ENCODE peak calls at places on chromosome 5, in seven cellular contexts. One of them, this sample, is unnamed.

GRCh38 chr5:5497132-5497748 is 74.8 kb downstream of the ICE1 start:
- DNase-seq in caudate nucleus: peak
- DNase-seq in activated T-cell treated with anti-CD3 and anti-CD28 coated beads, Interleukin-2, amount 50 U/mL, for 24 hours: no peak
- DNase-seq in psoas muscle: peak
- DNase-seq in nephron progenitor cell: peak
- DNase-seq in mucosa of descending colon: no peak
- DNase-seq in activated CD8-positive, alpha-beta T cell treated with anti-CD3 and anti-CD28 coated beads, Interleukin-2, amount 10 ng/mL, durations not matched to agents 7 days and 5 days: peak
- DNase-seq in this sample: peak

GRCh38 chr5:73938938-73939320 is 312.9 kb downstream of the ARHGEF28 start:
- DNase-seq in caudate nucleus: no peak
- DNase-seq in activated T-cell treated with anti-CD3 and anti-CD28 coated beads, Interleukin-2, amount 50 U/mL, for 24 hours: no peak
- DNase-seq in psoas muscle: no peak
- DNase-seq in nephron progenitor cell: no peak
- DNase-seq in mucosa of descending colon: no peak
- DNase-seq in activated CD8-positive, alpha-beta T cell treated with anti-CD3 and anti-CD28 coated beads, Interleukin-2, amount 10 ng/mL, durations not matched to agents 7 days and 5 days: no peak
- DNase-seq in this sample: no peak

GRCh38 chr5:142491679-142492078 is 166.9 kb upstream of the SPRY4 start:
- DNase-seq in caudate nucleus: no peak
- DNase-seq in activated T-cell treated with anti-CD3 and anti-CD28 coated beads, Interleukin-2, amount 50 U/mL, for 24 hours: no peak
- DNase-seq in psoas muscle: no peak
- DNase-seq in nephron progenitor cell: peak
- DNase-seq in mucosa of descending colon: no peak
- DNase-seq in activated CD8-positive, alpha-beta T cell treated with anti-CD3 and anti-CD28 coated beads, Interleukin-2, amount 10 ng/mL, durations not matched to agents 7 days and 5 days: no peak
- DNase-seq in this sample: no peak

GRCh38 chr5:160774006-160774405 is 78.0 kb downstream of the ATP10B start:
- DNase-seq in caudate nucleus: no peak
- DNase-seq in activated T-cell treated with anti-CD3 and anti-CD28 coated beads, Interleukin-2, amount 50 U/mL, for 24 hours: no peak
- DNase-seq in psoas muscle: no peak
- DNase-seq in nephron progenitor cell: no peak
- DNase-seq in mucosa of descending colon: no peak
- DNase-seq in activated CD8-positive, alpha-beta T cell treated with anti-CD3 and anti-CD28 coated beads, Interleukin-2, amount 10 ng/mL, durations not matched to agents 7 days and 5 days: no peak
- DNase-seq in this sample: no peak

GRCh38 chr5:18745988-18746615 is 1111.8 kb downstream of the TAF11L14 start:
- DNase-seq in caudate nucleus: no peak
- DNase-seq in activated T-cell treated with anti-CD3 and anti-CD28 coated beads, Interleukin-2, amount 50 U/mL, for 24 hours: peak
- DNase-seq in psoas muscle: no peak
- DNase-seq in nephron progenitor cell: no peak
- DNase-seq in mucosa of descending colon: peak
- DNase-seq in activated CD8-positive, alpha-beta T cell treated with anti-CD3 and anti-CD28 coated beads, Interleukin-2, amount 10 ng/mL, durations not matched to agents 7 days and 5 days: peak
- DNase-seq in this sample: no peak

GRCh38 chr5:113230711-113231652 is 203.8 kb downstream of the TSSK1B start:
- DNase-seq in caudate nucleus: no peak
- DNase-seq in activated T-cell treated with anti-CD3 and anti-CD28 coated beads, Interleukin-2, amount 50 U/mL, for 24 hours: no peak
- DNase-seq in psoas muscle: no peak
- DNase-seq in nephron progenitor cell: no peak
- DNase-seq in mucosa of descending colon: no peak
- DNase-seq in activated CD8-positive, alpha-beta T cell treated with anti-CD3 and anti-CD28 coated beads, Interleukin-2, amount 10 ng/mL, durations not matched to agents 7 days and 5 days: no peak
- DNase-seq in this sample: no peak

GRCh38 chr5:36158144-36158543 is 6.2 kb downstream of the SKP2 start:
- DNase-seq in caudate nucleus: no peak
- DNase-seq in activated T-cell treated with anti-CD3 and anti-CD28 coated beads, Interleukin-2, amount 50 U/mL, for 24 hours: no peak
- DNase-seq in psoas muscle: no peak
- DNase-seq in nephron progenitor cell: no peak
- DNase-seq in mucosa of descending colon: no peak
- DNase-seq in activated CD8-positive, alpha-beta T cell treated with anti-CD3 and anti-CD28 coated beads, Interleukin-2, amount 10 ng/mL, durations not matched to agents 7 days and 5 days: no peak
- DNase-seq in this sample: no peak

GRCh38 chr5:139788294-139788875 is 7.2 kb upstream of the PSD2 start:
- DNase-seq in caudate nucleus: peak
- DNase-seq in activated T-cell treated with anti-CD3 and anti-CD28 coated beads, Interleukin-2, amount 50 U/mL, for 24 hours: no peak
- DNase-seq in psoas muscle: peak
- DNase-seq in nephron progenitor cell: no peak
- DNase-seq in mucosa of descending colon: no peak
- DNase-seq in activated CD8-positive, alpha-beta T cell treated with anti-CD3 and anti-CD28 coated beads, Interleukin-2, amount 10 ng/mL, durations not matched to agents 7 days and 5 days: no peak
- DNase-seq in this sample: peak

GRCh38 chr5:60210810-60211209 is 317.3 kb upstream of the PDE4D start:
- DNase-seq in caudate nucleus: no peak
- DNase-seq in activated T-cell treated with anti-CD3 and anti-CD28 coated beads, Interleukin-2, amount 50 U/mL, for 24 hours: no peak
- DNase-seq in psoas muscle: no peak
- DNase-seq in nephron progenitor cell: no peak
- DNase-seq in mucosa of descending colon: peak
- DNase-seq in activated CD8-positive, alpha-beta T cell treated with anti-CD3 and anti-CD28 coated beads, Interleukin-2, amount 10 ng/mL, durations not matched to agents 7 days and 5 days: no peak
- DNase-seq in this sample: no peak

GRCh38 chr5:3006961-3007551 is 255.6 kb upstream of the IRX2 start:
- DNase-seq in caudate nucleus: no peak
- DNase-seq in activated T-cell treated with anti-CD3 and anti-CD28 coated beads, Interleukin-2, amount 50 U/mL, for 24 hours: no peak
- DNase-seq in psoas muscle: no peak
- DNase-seq in nephron progenitor cell: no peak
- DNase-seq in mucosa of descending colon: no peak
- DNase-seq in activated CD8-positive, alpha-beta T cell treated with anti-CD3 and anti-CD28 coated beads, Interleukin-2, amount 10 ng/mL, durations not matched to agents 7 days and 5 days: no peak
- DNase-seq in this sample: no peak

GRCh38 chr5:6220346-6221088 is 157.8 kb downstream of the MED10 start:
- DNase-seq in caudate nucleus: no peak
- DNase-seq in activated T-cell treated with anti-CD3 and anti-CD28 coated beads, Interleukin-2, amount 50 U/mL, for 24 hours: no peak
- DNase-seq in psoas muscle: no peak
- DNase-seq in nephron progenitor cell: no peak
- DNase-seq in mucosa of descending colon: no peak
- DNase-seq in activated CD8-positive, alpha-beta T cell treated with anti-CD3 and anti-CD28 coated beads, Interleukin-2, amount 10 ng/mL, durations not matched to agents 7 days and 5 days: no peak
- DNase-seq in this sample: no peak

GRCh38 chr5:146667633-146668032 is 151.6 kb upstream of the GPR151 start:
- DNase-seq in caudate nucleus: no peak
- DNase-seq in activated T-cell treated with anti-CD3 and anti-CD28 coated beads, Interleukin-2, amount 50 U/mL, for 24 hours: no peak
- DNase-seq in psoas muscle: no peak
- DNase-seq in nephron progenitor cell: no peak
- DNase-seq in mucosa of descending colon: no peak
- DNase-seq in activated CD8-positive, alpha-beta T cell treated with anti-CD3 and anti-CD28 coated beads, Interleukin-2, amount 10 ng/mL, durations not matched to agents 7 days and 5 days: no peak
- DNase-seq in this sample: no peak

GRCh38 chr5:148799737-148800527 is 26.5 kb upstream of the ADRB2 start:
- DNase-seq in caudate nucleus: no peak
- DNase-seq in activated T-cell treated with anti-CD3 and anti-CD28 coated beads, Interleukin-2, amount 50 U/mL, for 24 hours: no peak
- DNase-seq in psoas muscle: no peak
- DNase-seq in nephron progenitor cell: no peak
- DNase-seq in mucosa of descending colon: no peak
- DNase-seq in activated CD8-positive, alpha-beta T cell treated with anti-CD3 and anti-CD28 coated beads, Interleukin-2, amount 10 ng/mL, durations not matched to agents 7 days and 5 days: no peak
- DNase-seq in this sample: no peak

GRCh38 chr5:137954131-137954879 is 65.0 kb downstream of the PKD2L2 start:
- DNase-seq in caudate nucleus: no peak
- DNase-seq in activated T-cell treated with anti-CD3 and anti-CD28 coated beads, Interleukin-2, amount 50 U/mL, for 24 hours: no peak
- DNase-seq in psoas muscle: no peak
- DNase-seq in nephron progenitor cell: no peak
- DNase-seq in mucosa of descending colon: no peak
- DNase-seq in activated CD8-positive, alpha-beta T cell treated with anti-CD3 and anti-CD28 coated beads, Interleukin-2, amount 10 ng/mL, durations not matched to agents 7 days and 5 days: no peak
- DNase-seq in this sample: no peak

GRCh38 chr5:61277190-61277589 is 54.9 kb upstream of the ZSWIM6 start:
- DNase-seq in caudate nucleus: no peak
- DNase-seq in activated T-cell treated with anti-CD3 and anti-CD28 coated beads, Interleukin-2, amount 50 U/mL, for 24 hours: no peak
- DNase-seq in psoas muscle: no peak
- DNase-seq in nephron progenitor cell: no peak
- DNase-seq in mucosa of descending colon: no peak
- DNase-seq in activated CD8-positive, alpha-beta T cell treated with anti-CD3 and anti-CD28 coated beads, Interleukin-2, amount 10 ng/mL, durations not matched to agents 7 days and 5 days: no peak
- DNase-seq in this sample: no peak

GRCh38 chr5:133247881-133248642 is 196.2 kb downstream of the HSPA4 start:
- DNase-seq in caudate nucleus: no peak
- DNase-seq in activated T-cell treated with anti-CD3 and anti-CD28 coated beads, Interleukin-2, amount 50 U/mL, for 24 hours: no peak
- DNase-seq in psoas muscle: peak
- DNase-seq in nephron progenitor cell: peak
- DNase-seq in mucosa of descending colon: no peak
- DNase-seq in activated CD8-positive, alpha-beta T cell treated with anti-CD3 and anti-CD28 coated beads, Interleukin-2, amount 10 ng/mL, durations not matched to agents 7 days and 5 days: no peak
- DNase-seq in this sample: no peak

GRCh38 chr5:3325206-3325605 is 270.4 kb upstream of the IRX1 start:
- DNase-seq in caudate nucleus: no peak
- DNase-seq in activated T-cell treated with anti-CD3 and anti-CD28 coated beads, Interleukin-2, amount 50 U/mL, for 24 hours: no peak
- DNase-seq in psoas muscle: no peak
- DNase-seq in nephron progenitor cell: no peak
- DNase-seq in mucosa of descending colon: no peak
- DNase-seq in activated CD8-positive, alpha-beta T cell treated with anti-CD3 and anti-CD28 coated beads, Interleukin-2, amount 10 ng/mL, durations not matched to agents 7 days and 5 days: no peak
- DNase-seq in this sample: no peak

GRCh38 chr5:173378727-173379126 is 50.5 kb upstream of the STC2 start:
- DNase-seq in caudate nucleus: no peak
- DNase-seq in activated T-cell treated with anti-CD3 and anti-CD28 coated beads, Interleukin-2, amount 50 U/mL, for 24 hours: no peak
- DNase-seq in psoas muscle: no peak
- DNase-seq in nephron progenitor cell: no peak
- DNase-seq in mucosa of descending colon: no peak
- DNase-seq in activated CD8-positive, alpha-beta T cell treated with anti-CD3 and anti-CD28 coated beads, Interleukin-2, amount 10 ng/mL, durations not matched to agents 7 days and 5 days: no peak
- DNase-seq in this sample: no peak

GRCh38 chr5:82820188-82820587 is 257.0 kb downstream of the TMEM167A start:
- DNase-seq in caudate nucleus: no peak
- DNase-seq in activated T-cell treated with anti-CD3 and anti-CD28 coated beads, Interleukin-2, amount 50 U/mL, for 24 hours: no peak
- DNase-seq in psoas muscle: no peak
- DNase-seq in nephron progenitor cell: no peak
- DNase-seq in mucosa of descending colon: no peak
- DNase-seq in activated CD8-positive, alpha-beta T cell treated with anti-CD3 and anti-CD28 coated beads, Interleukin-2, amount 10 ng/mL, durations not matched to agents 7 days and 5 days: no peak
- DNase-seq in this sample: no peak

GRCh38 chr5:127296321-127296720 is 5.7 kb downstream of the MEGF10 start:
- DNase-seq in caudate nucleus: no peak
- DNase-seq in activated T-cell treated with anti-CD3 and anti-CD28 coated beads, Interleukin-2, amount 50 U/mL, for 24 hours: no peak
- DNase-seq in psoas muscle: no peak
- DNase-seq in nephron progenitor cell: no peak
- DNase-seq in mucosa of descending colon: no peak
- DNase-seq in activated CD8-positive, alpha-beta T cell treated with anti-CD3 and anti-CD28 coated beads, Interleukin-2, amount 10 ng/mL, durations not matched to agents 7 days and 5 days: no peak
- DNase-seq in this sample: no peak

GRCh38 chr5:6806668-6807067 is 93.4 kb downstream of the TENT4A start:
- DNase-seq in caudate nucleus: no peak
- DNase-seq in activated T-cell treated with anti-CD3 and anti-CD28 coated beads, Interleukin-2, amount 50 U/mL, for 24 hours: no peak
- DNase-seq in psoas muscle: no peak
- DNase-seq in nephron progenitor cell: no peak
- DNase-seq in mucosa of descending colon: no peak
- DNase-seq in activated CD8-positive, alpha-beta T cell treated with anti-CD3 and anti-CD28 coated beads, Interleukin-2, amount 10 ng/mL, durations not matched to agents 7 days and 5 days: no peak
- DNase-seq in this sample: no peak

GRCh38 chr5:40442346-40442745 is 237.4 kb upstream of the PTGER4 start:
- DNase-seq in caudate nucleus: no peak
- DNase-seq in activated T-cell treated with anti-CD3 and anti-CD28 coated beads, Interleukin-2, amount 50 U/mL, for 24 hours: no peak
- DNase-seq in psoas muscle: no peak
- DNase-seq in nephron progenitor cell: no peak
- DNase-seq in mucosa of descending colon: no peak
- DNase-seq in activated CD8-positive, alpha-beta T cell treated with anti-CD3 and anti-CD28 coated beads, Interleukin-2, amount 10 ng/mL, durations not matched to agents 7 days and 5 days: no peak
- DNase-seq in this sample: no peak

This sample was measured in heart left ventricle.